ENCODE peak calls at places on chromosomes 16 and 17, in four cellular contexts. G is HEK293T; N is tibial artery; F is naive thymus-derived CD8-positive, alpha-beta T cell. V is an unnamed sample.

GRCh38 chr16:53131363-53132071 is 76.7 kb downstream of the CHD9 start:
- DNase-seq in G (peak; percentile 58), N (peak; percentile 84), F (peak; percentile 61), V (peak; percentile 55)

GRCh38 chr17:4536259-4536741 is 18.9 kb downstream of the MYBBP1A start:
- DNase-seq in G (no peak), N (no peak), F (no peak), V (no peak)

GRCh38 chr17:35051183-35051578 is 12.3 kb downstream of the RFFL start:
- DNase-seq in G (no peak), N (no peak), F (peak; percentile 55), V (no peak)

GRCh38 chr17:53058031-53058430 is 764.7 kb upstream of the KIF2B start:
- DNase-seq in G (no peak), N (no peak), F (no peak), V (no peak)

GRCh38 chr16:15990902-15991301 is 41.5 kb downstream of the ABCC1 start:
- DNase-seq in G (no peak), N (no peak), F (no peak), V (no peak)

GRCh38 chr17:750431-751037 is 1.5 kb downstream of the GEMIN4 start:
- DNase-seq in G (no peak), N (no peak), F (no peak), V (no peak)

GRCh38 chr17:53949473-53950090 is 126.9 kb downstream of the KIF2B start:
- DNase-seq in G (no peak), N (no peak), F (no peak), V (no peak)

GRCh38 chr16:67723151-67723915 is 4.2 kb upstream of the GFOD2 start:
- DNase-seq in G (no peak), N (peak; percentile 57), F (no peak), V (no peak)

GRCh38 chr16:56861092-56861610 is 3.9 kb upstream of the SLC12A3 start:
- DNase-seq in G (no peak), N (no peak), F (no peak), V (no peak)

GRCh38 chr16:74153773-74154172 is 142.8 kb upstream of the PSMD7 start:
- DNase-seq in G (no peak), N (no peak), F (no peak), V (no peak)

GRCh38 chr17:83079766-83080616 is 582 bp downstream of the METRNL start:
- DNase-seq in G (peak; percentile 33), N (no peak), F (no peak), V (no peak)

GRCh38 chr17:83145831-83146230 is 66.4 kb downstream of the METRNL start:
- DNase-seq in G (no peak), N (peak; percentile 60), F (no peak), V (peak; percentile 16)

GRCh38 chr17:13540546-13540945 is 61.2 kb downstream of the HS3ST3A1 start:
- DNase-seq in G (no peak), N (no peak), F (no peak), V (no peak)

GRCh38 chr16:66695474-66695934 is 1.0 kb downstream of the CMTM4 start:
- DNase-seq in G (no peak), N (peak; percentile 54), F (peak; percentile 25), V (no peak)

GRCh38 chr16:47826070-47826469 is 329.7 kb downstream of the ABCC12 start:
- DNase-seq in G (no peak), N (no peak), F (no peak), V (no peak)

GRCh38 chr17:27379863-27380533 is 76.2 kb upstream of the KSR1 start:
- DNase-seq in G (no peak), N (peak; percentile 83), F (no peak), V (peak; percentile 58)

V was measured in lung.